ENCODE peak calls at places on chromosomes 11 and 22, in six cellular contexts. N is upper lobe of right lung, G is bronchial epithelial cell, R is PC-3, Y is mucosa of descending colon, K is left ventricle myocardium inferior. E is an unnamed sample.

GRCh38 chr11:13030857-13031256 is 21.7 kb downstream of the RASSF10 start:
- DNase-seq in N (peak; percentile 73), G (peak; percentile 44), R (no peak), Y (peak; percentile 67), K (peak; percentile 58), E (no peak)

GRCh38 chr22:24040946-24041345 is 29.8 kb downstream of the CABIN1 start:
- DNase-seq in N (no peak), G (no peak), R (no peak), Y (no peak), K (no peak), E (no peak)

GRCh38 chr11:28674432-28675076 is 566.4 kb downstream of the METTL15 start:
- DNase-seq in N (no peak), G (no peak), R (peak; percentile 45), Y (peak; percentile 2), K (no peak), E (peak; percentile 97)

GRCh38 chr11:118929496-118930151 is 3.9 kb upstream of the BCL9L start:
- DNase-seq in N (peak; percentile 92), G (peak; percentile 66), R (peak; percentile 88), Y (peak; percentile 91), K (peak; percentile 81), E (peak; percentile 82)

GRCh38 chr11:69297926-69298777 is 4.2 kb downstream of the MYEOV start:
- DNase-seq in N (peak; percentile 91), G (peak; percentile 72), R (peak; percentile 95), Y (peak; percentile 77), K (peak; percentile 82), E (peak; percentile 83)

GRCh38 chr11:108224908-108225786 is 2.3 kb downstream of the ATM start:
- DNase-seq in N (no peak), G (no peak), R (no peak), Y (no peak), K (no peak), E (no peak)

GRCh38 chr11:76850815-76851214 is 9.9 kb upstream of the ACER3 start:
- DNase-seq in N (no peak), G (no peak), R (no peak), Y (no peak), K (peak; percentile 33), E (peak; percentile 49)

GRCh38 chr11:34968862-34969261 is 52.4 kb downstream of the PDHX start:
- DNase-seq in N (no peak), G (no peak), R (no peak), Y (no peak), K (no peak), E (no peak)

GRCh38 chr22:30250039-30250565 is 3.5 kb upstream of the LIF start:
- DNase-seq in N (no peak), G (no peak), R (no peak), Y (no peak), K (no peak), E (no peak)

DNA sequence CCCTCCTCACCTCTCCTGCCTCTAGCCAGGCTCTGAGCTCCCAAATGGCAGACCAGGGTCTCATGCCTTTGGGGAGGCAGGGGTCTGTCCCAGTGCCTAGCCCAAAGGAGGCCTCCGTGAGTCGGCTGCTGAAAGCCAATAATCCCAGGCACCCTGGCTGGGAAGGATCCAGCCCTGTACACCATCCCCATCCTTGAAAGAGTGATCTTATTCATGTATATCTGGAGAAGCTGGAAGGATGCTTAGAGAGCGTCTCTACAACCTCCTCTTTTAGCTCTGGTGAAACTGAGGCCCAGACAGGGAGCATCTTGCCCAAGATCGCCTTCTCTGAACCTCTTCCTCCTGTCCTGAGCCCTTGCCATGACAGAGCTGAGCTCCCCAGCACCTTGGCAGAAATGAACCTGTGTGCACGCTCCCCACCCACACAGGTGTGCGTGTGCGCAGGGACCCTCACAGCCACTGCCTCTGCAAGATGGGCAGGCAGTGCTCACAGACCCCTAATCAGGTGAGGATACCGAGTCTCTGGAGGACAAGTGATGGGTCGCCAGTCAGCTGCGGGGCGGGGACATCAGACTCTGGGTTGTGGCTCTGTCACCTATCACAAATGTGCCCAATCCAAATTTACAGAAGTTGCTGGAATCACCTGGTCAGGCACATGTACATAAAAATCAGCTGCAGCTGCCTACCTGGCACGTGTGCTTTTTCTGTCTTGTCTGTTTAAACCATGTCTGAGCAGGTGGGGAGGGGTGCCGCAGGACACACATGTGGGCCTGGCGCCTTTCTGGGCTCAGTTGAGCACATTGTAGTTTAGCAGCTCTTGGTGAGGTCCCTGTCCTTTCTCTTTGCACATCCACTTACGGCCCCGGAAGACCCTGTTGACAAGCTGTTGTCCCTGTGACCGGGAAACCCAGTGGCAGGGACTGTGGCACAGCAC is 49.3 kb upstream of the WNT7B start:
- DNase-seq in N (peak; percentile 32), G (no peak), R (no peak), Y (no peak), K (peak; percentile 11), E (no peak)
- H3K4me3 ChIP-seq in N (peak overlapping the region; percentile 52), G (no peak overlapping the region), R (no peak overlapping the region), Y (no peak overlapping the region), K (peak overlapping the region; percentile 68), E (no peak overlapping the region)

DNA sequence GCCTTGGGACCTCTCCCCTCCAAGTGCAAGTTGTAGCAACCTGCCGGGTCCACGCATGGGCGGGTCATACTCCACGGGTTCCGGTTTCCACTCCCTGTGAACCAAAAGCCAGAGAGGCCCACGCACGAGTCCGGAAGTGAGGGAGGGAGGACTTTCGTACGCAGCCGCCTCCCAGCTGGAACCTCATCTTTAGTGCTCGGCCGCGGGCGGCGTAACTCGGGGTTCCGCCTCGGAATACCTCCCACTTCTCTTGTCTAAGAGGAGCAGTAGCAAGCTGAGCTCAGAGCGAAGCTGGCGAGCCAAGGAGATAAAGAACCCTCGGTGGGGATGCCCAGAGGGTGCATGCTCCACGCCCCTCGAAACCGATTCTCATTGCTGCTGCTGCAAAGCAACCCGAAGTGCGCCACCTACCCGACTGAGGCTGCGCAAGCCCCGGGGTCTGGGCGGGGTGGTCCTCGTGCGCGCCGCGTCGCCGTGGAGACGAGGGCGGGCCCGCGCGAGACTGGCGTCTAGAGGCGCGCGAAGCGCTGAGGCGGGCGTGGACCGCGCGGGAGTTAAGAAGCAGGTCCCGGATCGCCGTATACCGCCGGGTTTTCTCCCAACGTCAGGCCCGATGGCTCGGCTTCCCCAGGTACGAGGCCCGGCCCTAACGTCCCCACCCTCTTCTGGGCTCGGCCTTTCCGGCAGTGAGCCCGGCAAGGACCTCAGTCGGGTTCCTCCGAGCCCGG is at the start of gene SFI1:
- DNase-seq in N (peak; percentile 96), G (peak; percentile 71), R (peak; percentile 81), Y (peak; percentile 93), K (peak; percentile 93), E (peak; percentile 86)
- TF ChIP-seq CTCF in N (peak; percentile 43), G (peak; percentile 38), R (peak; percentile 35), Y (no peak), K (peak; percentile 45), E (peak; percentile 23)

DNA sequence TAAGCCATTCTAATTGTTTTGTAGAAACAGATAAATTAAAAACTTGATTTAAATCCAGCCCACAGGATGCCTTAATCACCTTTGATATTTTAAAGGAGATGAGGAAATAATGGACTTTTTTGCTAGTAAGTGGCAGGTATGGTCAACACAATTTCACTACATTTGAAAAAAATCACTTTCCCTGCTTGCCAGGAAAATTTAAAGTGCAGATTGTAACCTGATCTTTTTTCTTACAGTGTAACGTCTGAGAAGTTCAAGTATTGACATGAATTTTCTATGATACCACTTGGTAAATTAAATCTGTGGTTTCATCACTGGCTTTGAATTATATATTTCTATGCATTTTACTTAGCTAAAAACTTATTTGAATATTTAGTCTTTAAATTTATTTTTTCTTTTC is 65.3 kb downstream of the ARHGEF12 start:
- DNase-seq in N (no peak), G (peak; percentile 82), R (no peak), Y (no peak), K (no peak), E (no peak)
- H3K4me3 ChIP-seq in N (no peak overlapping the region), G (peak overlapping the region; percentile 26), R (peak overlapping the region; percentile 59), Y (no peak overlapping the region), K (no peak overlapping the region), E (no peak overlapping the region)

GRCh38 chr22:44116331-44116730 is 64.4 kb upstream of the PARVG start:
- DNase-seq in N (no peak), G (no peak), R (no peak), Y (no peak), K (no peak), E (no peak)

GRCh38 chr22:44119669-44120313 is 60.9 kb upstream of the PARVG start:
- DNase-seq in N (peak; percentile 52), G (no peak), R (no peak), Y (no peak), K (no peak), E (no peak)

GRCh38 chr22:44120314-44120704 is 60.4 kb upstream of the PARVG start:
- DNase-seq in N (peak; percentile 13), G (no peak), R (no peak), Y (no peak), K (no peak), E (no peak)

GRCh38 chr22:44116755-44117684 is 63.7 kb upstream of the PARVG start:
- DNase-seq in N (no peak), G (no peak), R (no peak), Y (no peak), K (peak; percentile 47), E (no peak)

GRCh38 chr22:44118645-44119315 is 61.9 kb upstream of the PARVG start:
- DNase-seq in N (peak; percentile 56), G (no peak), R (no peak), Y (no peak), K (no peak), E (no peak)
- TF ChIP-seq CTCF in N (no peak), G (no peak), R (no peak), Y (no peak), K (no peak), E (no peak)

GRCh38 chr11:9151631-9152030 is 60.2 kb upstream of the SCUBE2 start:
- DNase-seq in N (no peak), G (no peak), R (no peak), Y (no peak), K (no peak), E (no peak)

GRCh38 chr11:9148727-9149126 is 57.3 kb upstream of the SCUBE2 start:
- DNase-seq in N (no peak), G (peak; percentile 52), R (no peak), Y (no peak), K (no peak), E (no peak)

GRCh38 chr11:9148035-9148434 is 56.6 kb upstream of the SCUBE2 start:
- DNase-seq in N (no peak), G (no peak), R (no peak), Y (no peak), K (no peak), E (no peak)

GRCh38 chr11:9150944-9151343 is 59.5 kb upstream of the SCUBE2 start:
- DNase-seq in N (no peak), G (no peak), R (no peak), Y (no peak), K (no peak), E (no peak)

GRCh38 chr11:9150501-9150900 is 59.1 kb upstream of the SCUBE2 start:
- DNase-seq in N (no peak), G (peak; percentile 93), R (peak; percentile 73), Y (no peak), K (no peak), E (peak; percentile 67)
- H3K4me3 ChIP-seq in N (no peak overlapping the region), G (no peak overlapping the region), R (no peak overlapping the region), Y (no peak overlapping the region), K (no peak overlapping the region), E (no peak overlapping the region)

DNA sequence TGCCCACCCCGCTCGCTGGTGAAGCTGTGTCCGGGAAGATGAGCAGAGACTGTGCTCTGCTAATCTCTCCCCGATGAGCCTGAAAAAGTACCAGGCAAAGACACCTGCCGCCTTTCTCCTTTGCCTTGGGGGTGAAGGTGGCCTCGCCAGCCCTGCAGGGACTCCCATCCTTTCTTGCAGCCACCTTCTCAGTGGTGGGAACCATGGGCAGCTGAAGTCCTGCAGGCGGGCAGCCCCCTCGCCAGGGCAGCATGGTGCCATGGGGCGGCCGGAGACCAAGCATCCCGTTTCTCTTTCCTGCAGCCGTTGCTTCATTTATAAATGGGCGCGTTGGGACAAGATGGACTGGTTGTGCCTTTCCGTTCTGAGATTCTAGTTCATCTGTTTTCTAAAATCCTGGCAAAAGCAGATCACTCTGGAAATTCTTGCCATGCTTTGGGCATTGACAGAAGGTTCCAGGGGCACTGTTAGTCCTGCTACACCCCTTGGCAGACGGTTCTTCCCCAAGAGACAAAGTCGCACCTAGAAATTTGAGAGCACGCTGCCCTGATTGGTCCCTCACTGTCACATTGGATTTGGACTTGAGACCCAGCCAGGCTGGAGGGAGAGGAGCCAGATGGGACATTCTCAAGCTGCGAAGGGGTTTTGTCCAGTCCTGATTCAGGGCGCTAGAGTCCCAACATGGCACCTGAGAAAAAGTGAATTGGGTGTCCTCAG is 7.5 kb downstream of the CTTN start:
- DNase-seq in N (no peak), G (no peak), R (no peak), Y (no peak), K (no peak), E (no peak)
- TF ChIP-seq CTCF in N (no peak), G (no peak), R (no peak), Y (no peak), K (no peak), E (no peak)

E was measured in AG10803.